ENCODE peak calls at places on chromosomes 1 and 21, in six cellular contexts. U is transverse colon, I is neural progenitor cell, R is tibial nerve, H is HCT116, B is fibroblast of lung. L is an unnamed sample.

GRCh38 chr1:243549791-243550190 is 293.9 kb downstream of the SDCCAG8 start:
- DNase-seq in B (no peak), H (no peak), U (no peak), I (no peak), R (no peak), L (no peak)

GRCh38 chr21:45405271-45405818 is 380 bp downstream of the COL18A1 start:
- DNase-seq in U (no peak), R (no peak), B (peak), I (peak), H (no peak), L (no peak)

GRCh38 chr1:101846820-101847219 is 149.9 kb downstream of the OLFM3 start:
- DNase-seq in B (no peak), R (no peak), H (no peak), U (no peak), I (peak), L (no peak)

GRCh38 chr1:243968413-243968812 is 82.7 kb upstream of the ZBTB18 start:
- DNase-seq in R (no peak), I (no peak), U (no peak), B (peak), H (no peak), L (no peak)

GRCh38 chr1:31626451-31627202 is 9.1 kb downstream of the HCRTR1 start:
- DNase-seq in R (no peak), I (peak), B (peak), U (no peak), H (no peak), L (no peak)

GRCh38 chr1:155061381-155062150 is 2.0 kb upstream of the EFNA4 start:
- DNase-seq in I (peak), U (peak), R (peak), H (peak), B (peak), L (peak)

GRCh38 chr1:101298663-101299062 is 61.8 kb downstream of the S1PR1 start:
- DNase-seq in B (no peak), H (no peak), I (no peak), R (no peak), U (no peak), L (no peak)

GRCh38 chr1:52595061-52595460 is 7.1 kb upstream of the GPX7 start:
- DNase-seq in H (no peak), R (no peak), B (no peak), I (no peak), U (no peak), L (no peak)

GRCh38 chr1:225508538-225509375 is 80.9 kb upstream of the LBR start:
- DNase-seq in U (no peak), I (peak), B (peak), H (peak), R (no peak), L (no peak)

GRCh38 chr21:45362077-45362747 is 42.8 kb upstream of the COL18A1 start:
- DNase-seq in B (no peak), R (no peak), I (no peak), U (no peak), H (no peak), L (no peak)

GRCh38 chr1:23903754-23904153 is 9.4 kb downstream of the CNR2 start:
- DNase-seq in R (no peak), U (no peak), I (no peak), B (no peak), H (no peak), L (no peak)

GRCh38 chr1:112788561-112788960 is 73.4 kb upstream of the PPM1J start:
- DNase-seq in H (no peak), B (peak), I (no peak), U (no peak), R (no peak), L (no peak)

GRCh38 chr1:1284370-1285101 is 4.3 kb downstream of the SCNN1D start:
- DNase-seq in I (peak), H (no peak), R (no peak), U (no peak), B (no peak), L (no peak)

GRCh38 chr1:209199822-209200221 is 383.7 kb upstream of the CAMK1G start:
- DNase-seq in B (peak), R (no peak), H (no peak), I (peak), U (peak), L (no peak)

GRCh38 chr1:183652547-183653467 is at the start of gene APOBEC4:
- DNase-seq in H (no peak), B (no peak), U (peak), R (no peak), I (no peak), L (no peak)

GRCh38 chr1:82485591-82486369 is 685.0 kb downstream of the ADGRL2 start:
- DNase-seq in I (peak), U (peak), B (peak), H (no peak), R (peak), L (no peak)

GRCh38 chr1:182968151-182968741 is 15.3 kb upstream of the SHCBP1L start:
- DNase-seq in R (no peak), I (no peak), U (no peak), B (peak), H (peak), L (no peak)

DNA sequence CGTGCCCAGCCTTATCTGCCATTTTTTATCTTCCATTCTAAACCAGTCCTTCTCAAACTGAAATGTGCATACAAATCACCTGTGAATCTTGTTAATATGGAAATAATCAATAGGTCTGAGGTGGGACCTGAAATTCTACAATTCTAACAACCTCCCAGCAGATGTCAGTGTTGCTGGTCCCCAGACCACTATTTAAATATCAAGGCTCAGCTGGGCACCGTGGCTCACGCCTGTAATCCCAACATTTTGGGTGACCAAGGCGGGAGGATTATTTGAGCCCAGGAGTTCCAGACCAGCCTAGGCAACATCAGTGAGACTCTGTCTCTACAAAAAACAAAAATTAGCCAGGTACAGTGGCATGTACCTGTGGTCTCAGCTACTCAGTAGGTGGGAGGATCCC is 4.1 kb downstream of the UQCRHL start:
- DNase-seq in H (peak), R (no peak), U (no peak), B (no peak), I (peak), L (no peak)
- TF ChIP-seq CTCF in H (no peak), R (peak), U (peak), B (peak), I (peak), L (peak)

DNA sequence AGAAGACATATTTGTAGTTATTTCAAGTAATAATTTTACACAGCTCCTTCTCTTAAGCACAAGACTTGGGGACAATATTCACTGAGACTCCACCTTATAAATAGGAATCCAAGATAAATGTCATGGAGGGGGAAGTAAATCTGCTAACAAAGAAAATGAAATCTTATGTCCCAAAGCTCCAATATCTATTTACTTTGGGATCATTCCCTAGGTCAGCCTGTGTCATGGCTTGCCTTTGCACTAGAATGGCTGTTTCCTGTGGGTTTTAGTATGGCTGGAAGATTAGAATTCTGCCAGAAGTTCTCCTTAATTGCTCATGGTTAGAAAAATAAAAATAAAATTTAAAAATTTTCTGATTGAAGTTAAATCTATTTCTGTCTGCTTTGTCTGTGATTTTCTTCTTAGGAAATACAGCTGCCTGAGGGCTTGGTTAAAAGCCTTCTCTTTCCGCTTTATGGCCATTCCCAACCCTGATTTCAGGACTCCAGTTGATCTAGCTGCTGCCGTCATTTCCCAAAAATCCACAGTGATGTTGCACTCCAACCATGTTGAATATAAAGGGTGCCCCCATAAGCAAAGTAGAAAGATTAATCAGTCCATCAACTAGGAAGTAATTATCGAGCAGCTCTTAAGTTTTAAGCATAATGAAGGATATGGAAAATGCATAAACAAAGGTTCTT is 326.4 kb upstream of the LYPLAL1 start:
- DNase-seq in B (no peak), U (no peak), I (no peak), H (no peak), R (no peak), L (no peak)
- H3K27ac ChIP-seq in B (no peak), U (no peak), I (no peak), H (no peak), R (no peak), L (no peak)

DNA sequence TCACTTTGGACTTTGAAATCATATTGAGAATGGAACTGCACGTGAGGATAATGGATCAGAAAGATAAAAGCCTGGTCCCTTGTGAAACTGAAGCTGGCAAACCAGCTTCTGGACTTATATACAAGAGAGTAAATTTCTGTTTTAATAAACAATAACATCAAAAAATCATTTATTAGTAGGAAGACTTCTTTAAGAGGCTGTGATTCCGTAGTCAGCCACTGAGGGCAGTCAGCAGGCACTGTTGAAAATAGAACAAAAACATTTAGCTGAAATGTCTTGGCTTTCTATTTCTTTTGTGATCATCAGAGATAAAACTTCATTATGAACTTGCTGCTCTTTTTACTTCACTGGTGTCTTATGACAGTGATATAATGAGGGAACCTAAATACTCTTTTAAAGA is 489.4 kb downstream of the PCP4 start:
- DNase-seq in R (no peak), U (no peak), B (no peak), I (no peak), H (no peak), L (no peak)
- TF ChIP-seq CTCF in R (no peak), U (no peak), B (no peak), I (peak), H (no peak), L (no peak)

GRCh38 chr1:6270432-6270831 is 9.5 kb upstream of the GPR153 start:
- DNase-seq in H (no peak), I (no peak), U (peak), B (no peak), R (no peak), L (no peak)

GRCh38 chr1:6272476-6273270 is 11.8 kb upstream of the GPR153 start:
- DNase-seq in R (no peak), I (peak), U (no peak), B (peak), H (no peak), L (no peak)

GRCh38 chr1:6271001-6271400 is 10.1 kb upstream of the GPR153 start:
- DNase-seq in I (no peak), U (no peak), H (no peak), B (no peak), R (no peak), L (no peak)

GRCh38 chr1:6269997-6270401 is 9.1 kb upstream of the GPR153 start:
- DNase-seq in U (peak), I (no peak), B (no peak), H (no peak), R (no peak), L (no peak)

GRCh38 chr1:6271554-6271953 is 10.7 kb upstream of the GPR153 start:
- DNase-seq in R (no peak), H (no peak), U (peak), B (peak), I (no peak), L (no peak)
- H3K27ac ChIP-seq in R (peak), H (no peak), U (peak), B (no peak), I (no peak), L (no peak)

GRCh38 chr1:77687519-77687906 is 5.1 kb upstream of the ZZZ3 start:
- DNase-seq in B (peak), U (no peak), I (peak), R (no peak), H (peak), L (no peak)
- TF ChIP-seq CTCF in B (peak), U (no peak), I (peak), R (no peak), H (no peak), L (no peak)

GRCh38 chr1:214541206-214541605 is 10.2 kb downstream of the PTPN14 start:
- DNase-seq in R (no peak), I (no peak), B (no peak), U (no peak), H (no peak), L (no peak)

GRCh38 chr1:214544791-214545190 is 6.6 kb downstream of the PTPN14 start:
- DNase-seq in U (no peak), B (no peak), H (no peak), R (no peak), I (no peak), L (no peak)

GRCh38 chr1:214540324-214540723 is 11.1 kb downstream of the PTPN14 start:
- DNase-seq in B (no peak), U (no peak), H (no peak), R (no peak), I (no peak), L (no peak)

GRCh38 chr1:214542275-214543199 is 8.9 kb downstream of the PTPN14 start:
- DNase-seq in H (no peak), B (no peak), U (no peak), R (no peak), I (no peak), L (no peak)

GRCh38 chr1:214541693-214542092 is 9.7 kb downstream of the PTPN14 start:
- DNase-seq in B (no peak), I (no peak), R (no peak), U (no peak), H (no peak), L (no peak)
- H3K27ac ChIP-seq in B (no peak), I (no peak), R (no peak), U (peak), H (no peak), L (no peak)

L was measured in CD4-positive, alpha-beta T cell.